ENCODE peak calls at places on chromosomes 16 and 17, in four cellular contexts. A is ovary, H is tibial nerve, T is dorsolateral prefrontal cortex. R is an unnamed sample.

GRCh38 chr17:40023590-40024292 is 8.5 kb downstream of the CSF3 start:
- DNase-seq in A (no peak), H (no peak), T (no peak), R (no peak)

GRCh38 chr16:81649561-81649960 is 129.5 kb upstream of the PLCG2 start:
- DNase-seq in A (no peak), H (no peak), T (no peak), R (no peak)

GRCh38 chr16:87198328-87198731 is 118.9 kb downstream of the C16orf95 start:
- DNase-seq in A (no peak), H (no peak), T (no peak), R (no peak)

GRCh38 chr16:10609410-10609774 is 29.0 kb upstream of the EMP2 start:
- DNase-seq in A (no peak), H (no peak), T (no peak), R (no peak)

GRCh38 chr17:81537856-81538555 is 9.8 kb downstream of the FSCN2 start:
- DNase-seq in A (no peak), H (no peak), T (no peak), R (no peak)

GRCh38 chr16:1102333-1102700 is 6.3 kb upstream of the C1QTNF8 start:
- DNase-seq in A (no peak), H (no peak), T (no peak), R (no peak)

GRCh38 chr16:11871193-11871592 is 19.9 kb upstream of the RSL1D1 start:
- DNase-seq in A (no peak), H (peak; percentile 9), T (no peak), R (no peak)

GRCh38 chr17:57486978-57487377 is 230.7 kb downstream of the MSI2 start:
- DNase-seq in A (no peak), H (no peak), T (no peak), R (no peak)

GRCh38 chr16:58026139-58026704 is 668 bp downstream of the MMP15 start:
- DNase-seq in A (peak; percentile 55), H (no peak), T (no peak), R (peak; percentile 28)

DNA sequence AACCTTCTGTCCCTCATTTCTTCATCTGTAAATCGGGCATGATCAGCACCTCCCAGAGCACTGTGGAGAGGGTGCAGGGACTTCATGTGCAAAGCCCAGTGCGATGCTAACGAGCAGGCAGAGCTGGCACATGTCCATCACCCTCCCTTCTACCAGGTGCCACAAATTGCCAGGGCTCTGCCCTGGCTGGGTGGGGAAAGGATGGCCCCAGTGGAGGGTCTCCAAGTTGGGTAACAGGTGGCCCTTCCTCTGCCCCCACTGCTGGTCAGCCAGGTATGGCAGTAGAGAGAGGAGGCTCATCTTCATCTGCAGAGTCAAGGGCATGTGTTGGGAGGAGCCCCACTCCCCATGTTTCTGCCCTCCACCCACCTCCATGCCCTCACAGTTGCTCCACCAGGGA is 61.5 kb upstream of the CDH5 start:
- DNase-seq in A (no peak), H (no peak), T (no peak), R (no peak)
- H3K4me3 ChIP-seq in A (no peak overlapping the region), H (no peak overlapping the region), T (no peak overlapping the region), R (no peak overlapping the region)

DNA sequence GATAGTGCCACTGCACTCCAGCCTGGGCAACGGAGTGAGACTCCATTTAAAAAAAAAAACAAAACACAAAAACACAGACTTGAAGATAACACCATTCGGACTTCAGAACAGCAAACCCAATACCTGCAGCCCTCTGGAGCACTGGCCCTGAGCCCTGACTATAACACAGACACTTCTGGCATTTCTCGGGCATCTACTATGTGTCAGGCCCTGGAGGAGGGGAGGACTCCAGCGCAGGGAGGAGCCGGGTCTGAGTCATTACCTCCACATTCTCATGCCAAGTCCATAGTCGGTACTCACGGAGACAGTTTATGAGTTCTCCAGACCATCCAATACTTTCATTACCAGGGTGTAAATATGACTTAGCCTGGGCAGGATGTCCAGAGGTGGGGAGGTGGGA is 48.8 kb downstream of the PITPNM3 start:
- DNase-seq in A (no peak), H (no peak), T (no peak), R (peak; percentile 84)
- H3K4me3 ChIP-seq in A (no peak overlapping the region), H (no peak overlapping the region), T (no peak overlapping the region), R (no peak overlapping the region)

GRCh38 chr17:1904273-1905052 is 74.7 kb downstream of the RPA1 start:
- DNase-seq in A (no peak), H (no peak), T (no peak), R (no peak)
- H3K4me3 ChIP-seq in A (no peak overlapping the region), H (no peak overlapping the region), T (peak overlapping the region; percentile 40), R (no peak overlapping the region)

GRCh38 chr17:72465191-72466024 is 344.6 kb downstream of the SOX9 start:
- DNase-seq in A (no peak), H (no peak), T (no peak), R (peak; percentile 92)
- H3K4me3 ChIP-seq in A (no peak overlapping the region), H (no peak overlapping the region), T (no peak overlapping the region), R (peak overlapping the region; percentile 53)

DNA sequence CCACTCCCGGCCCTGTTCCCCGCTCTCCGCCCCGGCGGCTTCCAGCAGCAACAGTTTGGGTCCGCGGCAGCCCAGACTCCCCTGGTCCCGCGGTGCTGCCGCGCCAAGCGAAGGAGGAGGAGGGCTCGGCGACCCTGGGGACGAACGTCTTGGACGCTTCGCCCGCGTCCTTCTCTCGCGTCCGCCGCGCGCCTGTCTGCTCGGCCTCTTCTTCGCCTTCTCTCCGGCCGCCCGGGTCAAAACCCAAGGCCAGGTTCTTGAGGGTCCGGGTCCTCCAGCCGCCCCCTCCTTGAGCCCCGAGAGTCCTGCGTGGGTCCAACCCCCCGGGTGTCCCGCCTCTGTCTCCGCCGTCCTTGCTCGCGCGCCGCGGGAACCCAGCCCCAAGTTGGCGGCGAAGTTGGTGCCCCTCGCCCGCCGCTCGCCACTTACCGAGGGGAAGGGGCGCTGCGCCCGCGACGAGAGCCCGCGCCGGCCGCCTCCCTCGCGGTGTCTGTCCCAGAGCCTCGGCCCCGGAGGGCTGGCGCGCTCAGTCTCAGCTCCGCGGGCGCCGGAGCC is 1.4 kb upstream of the GRIN2C start:
- DNase-seq in A (no peak), H (no peak), T (no peak), R (no peak)
- H3K4me3 ChIP-seq in A (no peak overlapping the region), H (peak overlapping the region; percentile 29), T (peak overlapping the region; percentile 56), R (no peak overlapping the region)

GRCh38 chr16:55046513-55046912 is 115.8 kb downstream of the IRX5 start:
- DNase-seq in A (no peak), H (no peak), T (no peak), R (no peak)
- H3K4me3 ChIP-seq in A (no peak overlapping the region), H (no peak overlapping the region), T (no peak overlapping the region), R (no peak overlapping the region)

GRCh38 chr17:4945176-4945943 is 3.0 kb downstream of the PFN1 start:
- DNase-seq in A (peak; percentile 59), H (peak; percentile 72), T (peak; percentile 76), R (peak; percentile 93)
- H3K4me3 ChIP-seq in A (no peak overlapping the region), H (no peak overlapping the region), T (no peak overlapping the region), R (peak overlapping the region; percentile 99)

GRCh38 chr17:78460176-78460675 is 81.8 kb downstream of the PGS1 start:
- DNase-seq in A (no peak), H (no peak), T (no peak), R (no peak)

GRCh38 chr17:78462148-78462547 is 83.7 kb downstream of the PGS1 start:
- DNase-seq in A (no peak), H (no peak), T (no peak), R (no peak)

GRCh38 chr17:78459696-78460095 is 81.2 kb downstream of the PGS1 start:
- DNase-seq in A (no peak), H (no peak), T (no peak), R (no peak)

GRCh38 chr17:78458739-78459335 is 80.4 kb downstream of the PGS1 start:
- DNase-seq in A (no peak), H (no peak), T (peak; percentile 97), R (no peak)

DNA sequence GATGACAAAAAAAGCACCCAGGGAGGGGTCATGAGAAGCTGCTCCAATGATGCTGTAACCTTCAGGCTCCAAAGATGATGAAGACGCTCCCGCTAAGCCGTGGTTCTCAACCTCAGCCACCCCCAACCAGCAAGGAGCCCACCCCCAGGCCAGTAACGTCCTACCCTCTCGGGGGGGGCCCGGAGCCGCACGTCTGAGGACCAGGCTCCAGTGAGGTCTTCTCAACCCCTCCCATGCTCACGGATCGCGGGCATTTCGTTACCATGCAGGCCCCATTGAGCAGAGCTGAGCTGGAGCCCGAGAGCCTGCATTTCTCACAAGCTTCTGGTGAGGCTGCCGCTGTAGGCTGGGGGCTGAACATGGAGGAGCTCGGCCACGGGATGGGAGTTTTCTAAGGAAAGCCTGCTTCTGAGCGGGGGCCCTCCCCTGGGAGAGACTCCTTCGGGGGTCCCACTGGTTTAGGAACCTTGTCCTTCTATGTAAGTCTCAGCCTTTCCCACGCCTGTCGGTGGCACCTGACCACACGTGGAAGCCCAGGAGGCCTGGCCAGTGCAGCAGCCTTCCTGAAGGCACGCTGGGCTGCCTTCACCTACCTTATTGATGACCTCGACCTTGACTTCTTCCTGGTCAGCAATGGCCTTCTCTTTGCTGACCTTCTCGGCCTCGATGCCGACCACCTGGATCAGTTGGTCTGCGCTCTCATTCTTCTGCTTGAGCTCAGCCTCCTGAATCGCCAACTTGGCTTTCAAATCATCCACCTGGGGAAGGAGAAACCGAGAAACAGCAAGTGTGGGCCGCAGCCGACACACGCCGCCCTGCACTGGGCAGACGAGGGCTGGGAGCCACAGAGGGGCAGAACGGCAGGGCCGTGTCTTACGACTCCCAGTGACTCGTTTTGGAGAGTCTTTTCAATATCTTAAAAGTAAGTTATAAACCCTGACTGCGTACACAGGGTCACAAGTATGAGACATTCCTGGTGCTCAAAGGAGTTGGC is 82.8 kb downstream of the PGS1 start:
- DNase-seq in A (no peak), H (no peak), T (no peak), R (no peak)
- H3K4me3 ChIP-seq in A (no peak overlapping the region), H (no peak overlapping the region), T (no peak overlapping the region), R (no peak overlapping the region)

DNA sequence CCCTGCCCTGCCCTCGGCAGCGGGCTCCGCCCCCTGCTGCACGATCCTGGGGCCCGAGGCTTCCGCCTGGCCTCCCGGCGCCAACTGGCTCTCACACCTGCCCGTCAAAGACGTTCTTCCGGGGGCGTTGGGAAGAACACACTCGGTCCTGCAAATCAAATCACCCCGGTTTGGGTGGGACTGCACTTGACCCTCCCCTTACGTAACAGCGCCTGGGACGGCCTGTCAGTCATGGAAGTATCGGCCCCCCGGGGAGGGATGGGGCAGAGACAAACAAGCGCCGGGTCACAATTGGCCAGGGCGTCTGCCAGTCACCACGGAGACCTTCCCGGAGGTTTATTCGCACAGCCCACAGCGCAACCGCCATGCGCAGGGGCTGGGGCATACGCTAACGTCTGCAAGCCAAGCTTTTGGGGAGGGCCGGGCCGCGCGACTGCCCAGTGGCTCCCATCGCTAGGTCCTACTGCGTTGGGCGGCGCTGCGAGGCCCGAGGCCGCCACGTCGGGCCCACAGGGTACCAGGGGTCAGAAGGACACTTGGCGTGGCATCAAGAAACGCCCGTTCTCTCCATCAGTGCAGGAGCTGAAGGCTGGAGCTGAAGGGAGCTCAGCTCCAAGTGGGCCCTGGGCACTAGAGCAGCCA is 382 bp upstream of the AKTIP start:
- DNase-seq in A (peak; percentile 100), H (peak; percentile 100), T (peak; percentile 100), R (peak; percentile 99)
- H3K4me3 ChIP-seq in A (peak overlapping the region; percentile 78), H (peak overlapping the region; percentile 96), T (peak overlapping the region; percentile 93), R (peak overlapping the region; percentile 88)

GRCh38 chr16:9138731-9139501 is 47.5 kb downstream of the HAPSTR1 start:
- DNase-seq in A (peak; percentile 72), H (peak; percentile 51), T (peak; percentile 83), R (no peak)
- H3K4me3 ChIP-seq in A (no peak overlapping the region), H (no peak overlapping the region), T (peak overlapping the region; percentile 44), R (no peak overlapping the region)

R was measured in PC-9.